ENCODE peak calls at places on chromosomes 3 and 15, in six cellular contexts. K is hepatocyte, L is coronary artery, Y is MM.1S, Z is A549, D is transverse colon. Q is an unnamed sample.

GRCh38 chr15:52649686-52650085 is 29.5 kb downstream of the ATOSA start:
- DNase-seq in K (no peak), L (no peak), Y (peak; percentile 2), Z (no peak), D (no peak), Q (no peak)

GRCh38 chr15:67915374-67916050 is 75.7 kb upstream of the RNU6-1 start:
- DNase-seq in K (peak; percentile 87), L (peak; percentile 91), Y (no peak), Z (peak; percentile 54), D (peak; percentile 77), Q (no peak)

GRCh38 chr3:52039846-52040245 is 16.5 kb downstream of the DUSP7 start:
- DNase-seq in K (peak; percentile 39), L (no peak), Y (no peak), Z (no peak), D (no peak), Q (no peak)

GRCh38 chr3:122295286-122295685 is 29.8 kb upstream of the CSTA start:
- DNase-seq in K (no peak), L (no peak), Y (peak; percentile 42), Z (no peak), D (no peak), Q (no peak)

GRCh38 chr3:114506622-114507300 is 212.9 kb downstream of the TIGIT start:
- DNase-seq in K (no peak), L (no peak), Y (no peak), Z (no peak), D (no peak), Q (no peak)

GRCh38 chr3:107938128-107938527 is 152.7 kb downstream of the CD47 start:
- DNase-seq in K (peak; percentile 45), L (no peak), Y (no peak), Z (no peak), D (no peak), Q (peak; percentile 22)

GRCh38 chr15:99169769-99170311 is 65.0 kb downstream of the SYNM start:
- DNase-seq in K (peak; percentile 48), L (peak; percentile 83), Y (no peak), Z (no peak), D (peak; percentile 54), Q (no peak)

GRCh38 chr3:180433172-180433571 is 168.8 kb upstream of the TTC14 start:
- DNase-seq in K (no peak), L (no peak), Y (no peak), Z (no peak), D (no peak), Q (peak; percentile 80)

GRCh38 chr3:128297401-128298138 is 144.3 kb downstream of the EEFSEC start:
- DNase-seq in K (no peak), L (peak; percentile 36), Y (no peak), Z (no peak), D (peak; percentile 20), Q (peak; percentile 38)

GRCh38 chr3:190053919-190054672 is 66.6 kb downstream of the P3H2 start:
- DNase-seq in K (peak; percentile 39), L (no peak), Y (no peak), Z (peak; percentile 46), D (no peak), Q (peak; percentile 44)

GRCh38 chr15:29223640-29224039 is 46.0 kb downstream of the NSMCE3 start:
- DNase-seq in K (no peak), L (no peak), Y (no peak), Z (no peak), D (no peak), Q (no peak)

GRCh38 chr15:73679180-73679579 is 5.0 kb upstream of the CD276 start:
- DNase-seq in K (no peak), L (no peak), Y (no peak), Z (no peak), D (no peak), Q (no peak)

GRCh38 chr3:147120029-147120428 is 286.3 kb downstream of the ZIC4 start:
- DNase-seq in K (peak; percentile 11), L (no peak), Y (peak; percentile 33), Z (no peak), D (no peak), Q (peak; percentile 1)

GRCh38 chr15:101008158-101009139 is 89.3 kb downstream of the LRRK1 start:
- DNase-seq in K (peak; percentile 92), L (peak; percentile 79), Y (peak; percentile 80), Z (peak; percentile 87), D (peak; percentile 91), Q (peak; percentile 83)

GRCh38 chr3:54917862-54918261 is 10.0 kb downstream of the LRTM1 start:
- DNase-seq in K (no peak), L (no peak), Y (no peak), Z (no peak), D (no peak), Q (no peak)

GRCh38 chr15:64152507-64153387 is 1.2 kb downstream of the SNX22 start:
- DNase-seq in K (no peak), L (peak; percentile 72), Y (peak; percentile 72), Z (no peak), D (peak; percentile 23), Q (no peak)

GRCh38 chr3:34155108-34155507 is 356.7 kb downstream of the PDCD6IP start:
- DNase-seq in K (no peak), L (no peak), Y (no peak), Z (no peak), D (no peak), Q (no peak)

GRCh38 chr3:55000546-55000945 is 72.7 kb upstream of the LRTM1 start:
- DNase-seq in K (peak; percentile 77), L (no peak), Y (no peak), Z (peak; percentile 8), D (no peak), Q (peak; percentile 39)

GRCh38 chr3:95797081-95797480 is 1017.3 kb upstream of the EPHA6 start:
- DNase-seq in K (no peak), L (no peak), Y (no peak), Z (no peak), D (no peak), Q (no peak)
- H3K27ac ChIP-seq in K (no peak overlapping the region), L (no peak overlapping the region), Y (no peak overlapping the region), Z (no peak overlapping the region), D (no peak overlapping the region), Q (no peak overlapping the region)

GRCh38 chr15:85950101-85950500 is 129.6 kb upstream of the AGBL1 start:
- DNase-seq in K (no peak), L (no peak), Y (peak; percentile 93), Z (no peak), D (no peak), Q (no peak)
- H3K27ac ChIP-seq in K (no peak overlapping the region), L (no peak overlapping the region), Y (peak overlapping the region; percentile 76), Z (no peak overlapping the region), D (no peak overlapping the region), Q (no peak overlapping the region)

GRCh38 chr15:77239892-77240608 is 169.1 kb upstream of the TSPAN3 start:
- DNase-seq in K (no peak), L (no peak), Y (no peak), Z (no peak), D (no peak), Q (no peak)

GRCh38 chr15:77243146-77243545 is 172.2 kb upstream of the TSPAN3 start:
- DNase-seq in K (no peak), L (no peak), Y (no peak), Z (no peak), D (no peak), Q (peak; percentile 4)

GRCh38 chr15:77247116-77247515 is 172.8 kb downstream of the PEAK1 start:
- DNase-seq in K (no peak), L (no peak), Y (no peak), Z (no peak), D (no peak), Q (no peak)

DNA sequence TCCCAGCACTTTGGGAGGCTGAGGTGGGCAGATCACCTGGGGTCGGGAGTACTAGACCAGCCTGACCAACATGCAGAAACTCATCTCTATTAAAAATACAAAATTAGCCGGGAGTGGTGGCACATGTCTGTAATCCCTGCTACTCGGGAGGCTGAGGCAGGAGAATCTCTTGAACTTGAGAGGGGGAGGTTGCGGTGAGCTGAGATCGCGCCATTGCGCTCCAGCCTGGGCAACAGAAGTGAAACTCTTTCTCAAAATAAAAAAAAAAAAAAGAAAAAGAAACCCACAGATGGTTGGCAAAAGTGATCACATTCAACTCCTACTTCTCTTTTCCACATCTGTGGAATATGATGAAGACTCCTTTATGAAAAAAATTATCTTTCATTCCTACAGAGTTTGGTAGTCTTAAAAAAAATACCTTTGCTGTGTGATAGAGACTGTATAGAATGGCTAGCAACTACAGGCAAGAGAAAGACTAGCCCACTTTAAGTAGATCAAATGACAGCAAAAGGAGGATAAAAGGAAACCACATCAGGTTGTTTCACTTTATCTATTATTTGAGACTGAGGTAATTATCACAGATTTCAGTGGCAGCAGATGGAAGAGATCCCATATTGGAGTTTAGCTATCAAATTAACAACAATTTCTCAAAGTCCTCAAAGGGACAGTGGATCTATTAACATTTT is 172.9 kb upstream of the TSPAN3 start:
- DNase-seq in K (no peak), L (no peak), Y (peak; percentile 59), Z (no peak), D (no peak), Q (no peak)
- H3K27ac ChIP-seq in K (no peak overlapping the region), L (no peak overlapping the region), Y (peak overlapping the region; percentile 77), Z (no peak overlapping the region), D (no peak overlapping the region), Q (no peak overlapping the region)

GRCh38 chr15:38253448-38253847 is 812 bp downstream of the SPRED1 start:
- DNase-seq in K (peak; percentile 40), L (no peak), Y (no peak), Z (no peak), D (peak; percentile 13), Q (peak; percentile 73)
- H3K27ac ChIP-seq in K (peak overlapping the region; percentile 100), L (peak overlapping the region; percentile 100), Y (peak overlapping the region; percentile 55), Z (peak overlapping the region; percentile 99), D (peak overlapping the region; percentile 98), Q (peak overlapping the region; percentile 99)

DNA sequence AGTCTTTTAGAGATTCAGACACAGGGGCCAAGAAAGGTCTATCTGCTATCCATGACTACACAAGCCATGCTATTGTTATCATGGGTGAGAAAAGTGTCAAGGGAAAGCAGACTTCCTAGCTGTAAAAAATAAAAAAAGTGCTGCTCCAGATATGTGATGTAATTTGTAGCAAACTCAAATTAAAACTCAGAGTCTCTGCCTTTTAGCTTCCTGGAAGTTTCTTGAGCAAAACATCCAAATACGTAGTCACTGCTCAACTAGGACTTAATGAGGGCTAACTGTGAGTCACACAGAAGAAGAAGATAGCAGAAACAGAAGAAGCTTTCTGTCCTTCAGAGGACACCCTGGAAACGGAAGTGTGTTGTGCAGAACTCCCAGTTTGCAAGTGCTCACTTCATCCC is 393.4 kb upstream of the NR2F2 start:
- DNase-seq in K (no peak), L (no peak), Y (no peak), Z (no peak), D (no peak), Q (no peak)
- H3K27ac ChIP-seq in K (no peak overlapping the region), L (no peak overlapping the region), Y (no peak overlapping the region), Z (no peak overlapping the region), D (no peak overlapping the region), Q (no peak overlapping the region)

DNA sequence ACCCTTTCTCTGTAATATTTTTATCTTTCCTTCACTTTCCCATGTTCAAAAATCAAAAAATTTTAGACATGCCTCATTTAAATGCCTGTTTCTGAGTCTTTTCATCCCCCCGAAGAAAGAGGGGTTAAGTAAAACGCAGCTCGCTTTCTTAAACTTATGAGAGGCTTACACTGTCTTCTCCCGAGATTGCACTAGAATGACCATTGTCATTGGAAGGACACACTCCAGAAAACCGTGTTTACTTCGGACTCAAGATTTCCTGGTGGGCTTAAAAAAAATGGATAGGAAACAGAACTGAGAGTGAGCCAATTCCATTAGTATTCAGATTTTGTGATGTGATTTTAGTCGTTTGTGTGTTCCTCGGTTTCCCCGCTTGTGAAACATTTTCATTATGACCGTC is 1.3 kb downstream of the CRYBG3 start:
- DNase-seq in K (no peak), L (no peak), Y (no peak), Z (no peak), D (no peak), Q (no peak)
- H3K27ac ChIP-seq in K (no peak overlapping the region), L (no peak overlapping the region), Y (no peak overlapping the region), Z (peak overlapping the region; percentile 76), D (peak overlapping the region; percentile 90), Q (no peak overlapping the region)

GRCh38 chr15:88541709-88542341 is 4.7 kb downstream of the DET1 start:
- DNase-seq in K (no peak), L (no peak), Y (no peak), Z (no peak), D (no peak), Q (no peak)
- H3K27ac ChIP-seq in K (peak overlapping the region; percentile 81), L (peak overlapping the region; percentile 68), Y (no peak overlapping the region), Z (no peak overlapping the region), D (peak overlapping the region; percentile 62), Q (no peak overlapping the region)

Q was measured in RWPE1.